ENCODE peak calls at places on chromosomes 16 and 17, in four cellular contexts. W is uterus, Z is endodermal cell, T is coronary artery. L is an unnamed sample.

GRCh38 chr16:19883296-19883951 is 1.2 kb downstream of the GPRC5B start:
- DNase-seq in W (peak), Z (peak), T (no peak), L (peak)

GRCh38 chr17:73368085-73368631 is 56.4 kb upstream of the CDC42EP4 start:
- DNase-seq in W (no peak), Z (no peak), T (no peak), L (no peak)

GRCh38 chr17:27356091-27356705 is 62.3 kb downstream of the WSB1 start:
- DNase-seq in W (no peak), Z (no peak), T (no peak), L (no peak)

GRCh38 chr17:51650772-51651171 is 390.4 kb downstream of the UTP18 start:
- DNase-seq in W (no peak), Z (no peak), T (no peak), L (no peak)

GRCh38 chr16:58299757-58300349 is 5.0 kb upstream of the PRSS54 start:
- DNase-seq in W (no peak), Z (peak), T (no peak), L (no peak)

GRCh38 chr16:76278086-76278485 is 885 bp downstream of the CNTNAP4 start:
- DNase-seq in W (no peak), Z (no peak), T (no peak), L (no peak)

GRCh38 chr16:25177831-25178688 is 38.7 kb upstream of the AQP8 start:
- DNase-seq in W (peak), Z (no peak), T (no peak), L (no peak)

GRCh38 chr17:3815925-3816324 is 14.9 kb upstream of the ITGAE start:
- DNase-seq in W (no peak), Z (no peak), T (no peak), L (no peak)

GRCh38 chr16:55207679-55208294 is 116.2 kb upstream of the IRX6 start:
- DNase-seq in W (no peak), Z (no peak), T (no peak), L (no peak)

GRCh38 chr17:80845121-80845862 is 146.3 kb upstream of the CHMP6 start:
- DNase-seq in W (no peak), Z (no peak), T (no peak), L (peak)

GRCh38 chr17:54956802-54957201 is 11.7 kb downstream of the COX11 start:
- DNase-seq in W (no peak), Z (no peak), T (no peak), L (no peak)

DNA sequence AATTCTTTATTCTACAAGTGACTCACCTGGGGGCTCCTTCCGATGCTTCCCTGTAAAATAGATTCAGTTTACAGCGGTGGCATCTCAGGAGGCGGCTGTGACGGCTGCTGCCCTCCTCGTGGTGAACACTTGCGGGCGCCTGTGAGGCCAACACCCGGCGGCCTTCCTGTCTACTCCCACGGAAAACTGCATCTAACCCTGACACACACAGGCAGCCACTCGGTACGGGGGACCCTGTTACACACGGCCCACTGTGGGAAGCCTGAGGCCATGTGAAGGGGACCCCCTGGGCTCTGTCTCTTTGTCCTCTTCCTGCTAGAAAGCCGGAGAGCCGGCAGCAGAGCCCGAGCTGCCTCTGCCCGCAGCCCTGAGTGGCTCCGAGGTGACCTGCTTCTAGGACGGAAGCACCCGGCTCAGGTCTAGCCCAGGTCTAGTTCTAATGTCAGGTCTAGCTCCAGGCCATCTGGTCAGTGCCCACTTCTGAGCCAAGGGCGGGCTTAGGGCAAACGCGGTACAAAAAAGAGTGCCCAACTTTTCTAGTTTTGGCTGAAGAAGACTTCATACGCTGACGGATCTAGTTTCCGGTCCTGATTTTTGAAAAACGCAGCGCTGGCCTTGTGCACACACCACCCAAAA is 159.4 kb downstream of the ENGASE start:
- DNase-seq in W (no peak), Z (no peak), T (no peak), L (no peak)
- H3K4me3 ChIP-seq in W (no peak), Z (no peak), T (no peak), L (no peak)

GRCh38 chr17:17661834-17662233 is 19.4 kb upstream of the RAI1 start:
- DNase-seq in W (no peak), Z (no peak), T (no peak), L (no peak)
- TF ChIP-seq CTCF in W (no peak), Z (peak), T (no peak), L (no peak)

GRCh38 chr17:68199837-68200688 is 47.8 kb upstream of the AMZ2 start:
- DNase-seq in W (no peak), Z (no peak), T (no peak), L (no peak)
- H3K4me3 ChIP-seq in W (no peak), Z (peak), T (peak), L (peak)

GRCh38 chr17:57890857-57891232 is 41.0 kb upstream of the MRPS23 start:
- DNase-seq in W (no peak), Z (no peak), T (no peak), L (no peak)

GRCh38 chr17:57892146-57892819 is 42.4 kb upstream of the MRPS23 start:
- DNase-seq in W (peak), Z (peak), T (peak), L (peak)

GRCh38 chr17:57889252-57889651 is 39.4 kb upstream of the MRPS23 start:
- DNase-seq in W (no peak), Z (no peak), T (no peak), L (no peak)

GRCh38 chr17:57888311-57889216 is 38.7 kb upstream of the MRPS23 start:
- DNase-seq in W (no peak), Z (no peak), T (no peak), L (no peak)

GRCh38 chr17:57889892-57890856 is 40.3 kb upstream of the MRPS23 start:
- DNase-seq in W (peak), Z (peak), T (peak), L (peak)
- TF ChIP-seq CTCF in W (peak), Z (no peak), T (no peak), L (no peak)

GRCh38 chr16:86497551-86498021 is 12.7 kb upstream of the FOXF1 start:
- DNase-seq in W (no peak), Z (peak), T (no peak), L (no peak)
- H3K4me3 ChIP-seq in W (no peak), Z (no peak), T (peak), L (no peak)

GRCh38 chr17:42924891-42925290 is 24.3 kb downstream of the G6PC1 start:
- DNase-seq in W (no peak), Z (peak), T (no peak), L (no peak)

GRCh38 chr17:42928714-42929496 is 28.3 kb downstream of the G6PC1 start:
- DNase-seq in W (peak), Z (peak), T (peak), L (no peak)

GRCh38 chr17:42929497-42929844 is 28.9 kb downstream of the G6PC1 start:
- DNase-seq in W (no peak), Z (no peak), T (no peak), L (no peak)
- TF ChIP-seq CTCF in W (no peak), Z (no peak), T (no peak), L (no peak)

DNA sequence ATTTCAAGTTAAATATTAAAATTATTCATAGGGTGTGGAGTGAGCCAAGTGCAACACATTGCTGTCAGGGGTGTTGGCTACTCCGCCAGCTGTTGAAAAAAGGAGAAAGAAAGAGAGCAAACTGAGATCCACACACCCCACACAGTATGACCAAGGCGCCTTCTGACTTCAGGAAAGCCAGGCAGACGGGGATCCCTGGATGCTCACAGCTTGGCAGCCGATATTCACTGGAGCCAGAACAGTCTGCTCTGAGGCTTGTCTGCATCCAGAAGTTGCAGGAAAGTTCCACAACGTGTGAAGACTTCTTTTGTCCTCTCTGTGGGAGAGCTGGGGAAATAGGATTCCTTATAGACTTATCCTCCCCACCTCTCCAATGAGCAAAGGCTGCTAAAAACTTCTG is 9.2 kb downstream of the CHD9NB start:
- DNase-seq in W (no peak), Z (peak), T (no peak), L (no peak)
- H3K4me3 ChIP-seq in W (no peak), Z (peak), T (peak), L (peak)

GRCh38 chr16:84209989-84210388 is 19.0 kb downstream of the ADAD2 start:
- DNase-seq in W (no peak), Z (no peak), T (no peak), L (no peak)
- TF ChIP-seq CTCF in W (no peak), Z (peak), T (no peak), L (no peak)

DNA sequence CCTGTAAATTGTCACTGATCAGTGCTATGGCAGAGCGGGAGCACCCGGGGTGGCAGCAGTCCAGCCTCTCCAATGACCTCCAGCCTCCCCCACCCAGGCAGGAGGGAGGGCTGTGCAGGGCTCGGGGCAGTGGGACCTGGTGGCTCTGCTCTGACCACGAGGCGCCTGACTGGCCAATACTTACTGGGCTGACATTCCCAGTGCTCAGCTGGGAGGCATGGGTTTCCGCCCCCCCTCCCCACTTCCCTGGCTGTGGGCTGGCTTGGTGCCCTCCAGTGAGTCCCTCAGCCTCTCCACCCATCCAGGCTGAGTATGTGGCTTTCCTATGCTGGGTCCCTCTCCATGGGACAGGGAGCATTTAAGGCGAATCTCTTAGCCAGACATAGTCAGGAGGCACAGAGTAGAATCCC is 2.7 kb downstream of the SOCS3 start:
- DNase-seq in W (no peak), Z (no peak), T (no peak), L (no peak)
- H3K4me3 ChIP-seq in W (no peak), Z (peak), T (peak), L (no peak)

GRCh38 chr16:66152841-66153525 is 213.5 kb upstream of the CDH5 start:
- DNase-seq in W (no peak), Z (no peak), T (no peak), L (no peak)
- TF ChIP-seq CTCF in W (no peak), Z (no peak), T (no peak), L (no peak)